ENCODE peak calls at places on chromosome 3, in four cellular contexts. One of them, this sample, is unnamed.

GRCh38 chr3:56799251-56799882 is 2.4 kb downstream of the ARHGEF3 start:
- DNase-seq in C1 segment of cervical spinal cord: no peak
- DNase-seq in NCI-H526: peak; percentile 65
- DNase-seq in cerebellar cortex: peak; percentile 93
- DNase-seq in this sample: peak; percentile 74

GRCh38 chr3:197298858-197299854 is 744 bp upstream of the DLG1 start:
- DNase-seq in C1 segment of cervical spinal cord: peak; percentile 12
- DNase-seq in NCI-H526: peak; percentile 75
- DNase-seq in cerebellar cortex: peak; percentile 65
- DNase-seq in this sample: no peak

GRCh38 chr3:100536093-100536492 is 43.7 kb downstream of the TMEM45A start:
- DNase-seq in C1 segment of cervical spinal cord: no peak
- DNase-seq in NCI-H526: no peak
- DNase-seq in cerebellar cortex: no peak
- DNase-seq in this sample: no peak

GRCh38 chr3:73808862-73809509 is 184.2 kb upstream of the PDZRN3 start:
- DNase-seq in C1 segment of cervical spinal cord: no peak
- DNase-seq in NCI-H526: peak; percentile 32
- DNase-seq in cerebellar cortex: no peak
- DNase-seq in this sample: peak; percentile 14

GRCh38 chr3:65593780-65594752 is 444.7 kb downstream of the MAGI1 start:
- DNase-seq in C1 segment of cervical spinal cord: no peak
- DNase-seq in NCI-H526: peak; percentile 35
- DNase-seq in cerebellar cortex: no peak
- DNase-seq in this sample: peak; percentile 60

GRCh38 chr3:149376728-149377407 is 581 bp downstream of the TM4SF1 start:
- DNase-seq in C1 segment of cervical spinal cord: no peak
- DNase-seq in NCI-H526: no peak
- DNase-seq in cerebellar cortex: no peak
- DNase-seq in this sample: no peak

GRCh38 chr3:164375538-164375937 is 702.8 kb downstream of the SI start:
- DNase-seq in C1 segment of cervical spinal cord: no peak
- DNase-seq in NCI-H526: no peak
- DNase-seq in cerebellar cortex: no peak
- DNase-seq in this sample: no peak

GRCh38 chr3:183491923-183492848 is 63.3 kb downstream of the KLHL6 start:
- DNase-seq in C1 segment of cervical spinal cord: no peak
- DNase-seq in NCI-H526: no peak
- DNase-seq in cerebellar cortex: no peak
- DNase-seq in this sample: no peak

GRCh38 chr3:36201546-36201945 is 178.8 kb upstream of the STAC start:
- DNase-seq in C1 segment of cervical spinal cord: no peak
- DNase-seq in NCI-H526: no peak
- DNase-seq in cerebellar cortex: no peak
- DNase-seq in this sample: no peak

GRCh38 chr3:99505646-99506269 is 132.6 kb upstream of the COL8A1 start:
- DNase-seq in C1 segment of cervical spinal cord: no peak
- DNase-seq in NCI-H526: no peak
- DNase-seq in cerebellar cortex: no peak
- DNase-seq in this sample: no peak

GRCh38 chr3:195701042-195701910 is 19.5 kb upstream of the MUC20 start:
- DNase-seq in C1 segment of cervical spinal cord: no peak
- DNase-seq in NCI-H526: no peak
- DNase-seq in cerebellar cortex: no peak
- DNase-seq in this sample: no peak

GRCh38 chr3:113051222-113051804 is 60.5 kb downstream of the GTPBP8 start:
- DNase-seq in C1 segment of cervical spinal cord: peak; percentile 80
- DNase-seq in NCI-H526: peak; percentile 60
- DNase-seq in cerebellar cortex: peak; percentile 91
- DNase-seq in this sample: peak; percentile 88

GRCh38 chr3:121748638-121749275 is 784 bp downstream of the GOLGB1 start:
- DNase-seq in C1 segment of cervical spinal cord: no peak
- DNase-seq in NCI-H526: no peak
- DNase-seq in cerebellar cortex: peak; percentile 67
- DNase-seq in this sample: no peak

GRCh38 chr3:143081844-143082778 is 37.5 kb upstream of the CHST2 start:
- DNase-seq in C1 segment of cervical spinal cord: no peak
- DNase-seq in NCI-H526: no peak
- DNase-seq in cerebellar cortex: no peak
- DNase-seq in this sample: no peak

GRCh38 chr3:1666865-1667264 is 431.8 kb upstream of the CNTN4 start:
- DNase-seq in C1 segment of cervical spinal cord: no peak
- DNase-seq in NCI-H526: no peak
- DNase-seq in cerebellar cortex: no peak
- DNase-seq in this sample: no peak

GRCh38 chr3:127788436-127788835 is 33.9 kb downstream of the MGLL start:
- DNase-seq in C1 segment of cervical spinal cord: no peak
- DNase-seq in NCI-H526: no peak
- DNase-seq in cerebellar cortex: no peak
- DNase-seq in this sample: no peak

GRCh38 chr3:122299872-122300460 is 25.1 kb upstream of the CSTA start:
- DNase-seq in C1 segment of cervical spinal cord: no peak
- DNase-seq in NCI-H526: peak; percentile 35
- DNase-seq in cerebellar cortex: peak; percentile 4
- DNase-seq in this sample: no peak

GRCh38 chr3:15982667-15983145 is 184.9 kb upstream of the ANKRD28 start:
- DNase-seq in C1 segment of cervical spinal cord: peak; percentile 14
- DNase-seq in NCI-H526: no peak
- DNase-seq in cerebellar cortex: peak; percentile 74
- DNase-seq in this sample: peak; percentile 74

GRCh38 chr3:23249961-23250360 is 46.8 kb downstream of the UBE2E2 start:
- DNase-seq in C1 segment of cervical spinal cord: no peak
- DNase-seq in NCI-H526: no peak
- DNase-seq in cerebellar cortex: no peak
- DNase-seq in this sample: no peak

GRCh38 chr3:184005981-184006507 is 11.6 kb downstream of the ABCC5 start:
- DNase-seq in C1 segment of cervical spinal cord: peak; percentile 14
- DNase-seq in NCI-H526: peak; percentile 95
- DNase-seq in cerebellar cortex: peak; percentile 93
- DNase-seq in this sample: peak; percentile 62

GRCh38 chr3:194827486-194827885 is 141.8 kb downstream of the FAM43A start:
- DNase-seq in C1 segment of cervical spinal cord: no peak
- DNase-seq in NCI-H526: no peak
- DNase-seq in cerebellar cortex: no peak
- DNase-seq in this sample: no peak

GRCh38 chr3:69329897-69330296 is 56.0 kb downstream of the FRMD4B start:
- DNase-seq in C1 segment of cervical spinal cord: no peak
- DNase-seq in NCI-H526: no peak
- DNase-seq in cerebellar cortex: no peak
- DNase-seq in this sample: no peak

GRCh38 chr3:95705786-95706418 is 1108.5 kb upstream of the EPHA6 start:
- DNase-seq in C1 segment of cervical spinal cord: no peak
- DNase-seq in NCI-H526: no peak
- DNase-seq in cerebellar cortex: no peak
- DNase-seq in this sample: no peak

This sample was measured in Ammon's horn.